ENCODE peak calls at places on chromosome 3, in eight cellular contexts. H is fibroblast of pulmonary artery, S is NCI-H446, R is T follicular helper cell, U is NCI-H226, P is cardiac septum, B is GM12864, W is SW480. J is an unnamed sample.

GRCh38 chr3:187900961-187901755 is 155.9 kb upstream of the BCL6 start:
- DNase-seq in H (no peak), S (no peak), R (no peak), U (no peak), P (no peak), B (no peak), W (no peak), J (no peak)

GRCh38 chr3:186705882-186706780 is 11.0 kb upstream of the KNG1 start:
- DNase-seq in H (no peak), S (no peak), R (no peak), U (no peak), P (no peak), B (no peak), W (no peak), J (no peak)

GRCh38 chr3:44522494-44522933 is 32.5 kb upstream of the ZKSCAN7 start:
- DNase-seq in H (no peak), S (no peak), R (no peak), U (no peak), P (no peak), B (no peak), W (no peak), J (no peak)

GRCh38 chr3:42526616-42527367 is 24.3 kb downstream of the VIPR1 start:
- DNase-seq in H (no peak), S (no peak), R (peak), U (no peak), P (no peak), B (no peak), W (peak), J (no peak)

GRCh38 chr3:21326704-21327103 is 424.3 kb downstream of the ZNF385D start:
- DNase-seq in H (peak), S (no peak), R (no peak), U (no peak), P (no peak), B (no peak), W (no peak), J (no peak)

GRCh38 chr3:126439346-126439967 is 36.2 kb downstream of the ZXDC start:
- DNase-seq in H (no peak), S (no peak), R (no peak), U (no peak), P (no peak), B (no peak), W (no peak), J (no peak)

GRCh38 chr3:123586131-123586530 is 1.3 kb upstream of the HACD2 start:
- DNase-seq in H (peak), S (peak), R (no peak), U (peak), P (no peak), B (no peak), W (peak), J (no peak)

GRCh38 chr3:82643948-82644347 is 882.5 kb upstream of the GBE1 start:
- DNase-seq in H (no peak), S (no peak), R (no peak), U (no peak), P (no peak), B (no peak), W (peak), J (no peak)

GRCh38 chr3:177833392-177833791 is 636.1 kb upstream of the TBL1XR1 start:
- DNase-seq in H (no peak), S (no peak), R (no peak), U (no peak), P (no peak), B (no peak), W (no peak), J (no peak)

GRCh38 chr3:124791639-124792111 is 61.4 kb downstream of the UMPS start:
- DNase-seq in H (peak), S (no peak), R (no peak), U (no peak), P (no peak), B (no peak), W (no peak), J (no peak)

GRCh38 chr3:57918123-57918837 is 89.9 kb upstream of the FLNB start:
- DNase-seq in H (peak), S (no peak), R (no peak), U (no peak), P (no peak), B (no peak), W (no peak), J (no peak)

GRCh38 chr3:99242271-99242670 is 340.8 kb upstream of the DCBLD2 start:
- DNase-seq in H (no peak), S (no peak), R (no peak), U (peak), P (no peak), B (no peak), W (no peak), J (no peak)

GRCh38 chr3:43870110-43870509 is 179.4 kb downstream of the ABHD5 start:
- DNase-seq in H (peak), S (no peak), R (no peak), U (peak), P (no peak), B (no peak), W (peak), J (no peak)

GRCh38 chr3:50572801-50573371 is 3.6 kb downstream of the HEMK1 start:
- DNase-seq in H (no peak), S (no peak), R (no peak), U (no peak), P (no peak), B (no peak), W (no peak), J (no peak)

GRCh38 chr3:80000022-80000421 is 232.2 kb upstream of the ROBO1 start:
- DNase-seq in H (no peak), S (no peak), R (no peak), U (no peak), P (no peak), B (no peak), W (no peak), J (no peak)

GRCh38 chr3:23004971-23005370 is 198.2 kb upstream of the UBE2E2 start:
- DNase-seq in H (peak), S (no peak), R (no peak), U (peak), P (no peak), B (no peak), W (peak), J (no peak)

GRCh38 chr3:99895706-99896441 is 78.2 kb downstream of the CMSS1 start:
- DNase-seq in H (peak), S (peak), R (no peak), U (peak), P (no peak), B (no peak), W (peak), J (no peak)

GRCh38 chr3:102018544-102018943 is 169.2 kb downstream of the NFKBIZ start:
- DNase-seq in H (no peak), S (no peak), R (no peak), U (no peak), P (no peak), B (no peak), W (no peak), J (no peak)

GRCh38 chr3:86961297-86961696 is 29.7 kb downstream of the VGLL3 start:
- DNase-seq in H (peak), S (no peak), R (no peak), U (peak), P (no peak), B (no peak), W (no peak), J (no peak)

GRCh38 chr3:138935864-138936762 is 10.8 kb downstream of the FOXL2 start:
- DNase-seq in H (peak), S (peak), R (peak), U (peak), P (peak), B (no peak), W (peak), J (peak)

J was measured in GM13977.